ENCODE peak calls at places on chromosomes 13 and 19, in five cellular contexts. R is MM.1S, O is SK-N-SH, I is HCT116, M is OCI-LY7. K is an unnamed sample. For H3K9me2, the result is how much of the 10 kb centered on the place peaks cover.

GRCh38 chr13:33441015-33441414 is 155.5 kb upstream of the STARD13 start:
- DNase-seq in I (peak), M (no peak), O (peak), R (no peak), K (peak)

GRCh38 chr19:55484571-55485438 is at the start of gene NAT14:
- DNase-seq in I (no peak), O (peak), M (peak), R (no peak), K (peak)

GRCh38 chr13:52780092-52780491 is 40.5 kb upstream of the CNMD start:
- DNase-seq in M (peak), I (no peak), O (no peak), R (peak), K (no peak)

GRCh38 chr19:40274585-40275544 is 10.3 kb downstream of the AKT2 start:
- DNase-seq in I (no peak), M (peak), R (no peak), O (no peak), K (peak)

GRCh38 chr19:18274776-18275356 is 614 bp upstream of the IQCN start:
- DNase-seq in M (no peak), R (no peak), I (no peak), O (no peak), K (peak)

GRCh38 chr13:40665754-40666057 is 735 bp downstream of the FOXO1 start:
- DNase-seq in I (no peak), R (peak), M (peak), O (peak), K (no peak)

GRCh38 chr19:3276341-3276799 is 51.9 kb downstream of the CELF5 start:
- DNase-seq in R (no peak), M (peak), O (peak), I (peak), K (peak)

GRCh38 chr19:49807174-49807830 is 5.8 kb downstream of the FUZ start:
- DNase-seq in R (no peak), I (no peak), O (no peak), M (no peak), K (no peak)

GRCh38 chr13:50650478-50650877 is 193.0 kb downstream of the DLEU7 start:
- DNase-seq in O (no peak), M (no peak), I (no peak), R (peak), K (no peak)

GRCh38 chr13:73060251-73061160 is 1.7 kb downstream of the KLF5 start:
- DNase-seq in O (peak), R (no peak), I (no peak), M (no peak), K (peak)

GRCh38 chr13:49498211-49498610 is 2.5 kb downstream of the PHF11 start:
- DNase-seq in O (no peak), I (no peak), M (no peak), R (no peak), K (no peak)

GRCh38 chr19:44925114-44925891 is 10.9 kb downstream of the APOC1 start:
- DNase-seq in R (no peak), O (no peak), I (no peak), M (no peak), K (peak)

GRCh38 chr19:35519291-35519690 is 5.8 kb upstream of the DMKN start:
- DNase-seq in R (no peak), O (no peak), I (no peak), M (no peak), K (peak)

GRCh38 chr13:33490461-33491327 is 205.1 kb upstream of the STARD13 start:
- DNase-seq in R (no peak), I (no peak), M (no peak), O (no peak), K (no peak)

GRCh38 chr13:80979035-80979641 is 638.2 kb upstream of the SPRY2 start:
- DNase-seq in M (peak), O (peak), I (peak), R (peak), K (peak)

GRCh38 chr19:11209892-11210655 is 12.7 kb upstream of the KANK2 start:
- DNase-seq in I (no peak), O (no peak), M (no peak), R (no peak), K (no peak)

GRCh38 chr13:98272549-98272948 is 95.5 kb upstream of the RNF113B start:
- DNase-seq in O (no peak), I (no peak), R (no peak), M (no peak), K (no peak)

GRCh38 chr13:108031859-108032258 is 183.5 kb downstream of the LIG4 start:
- DNase-seq in I (no peak), O (no peak), R (no peak), M (no peak), K (no peak)

GRCh38 chr13:108033800-108034707 is 181.3 kb downstream of the LIG4 start:
- DNase-seq in I (no peak), R (no peak), M (no peak), O (no peak), K (no peak)

GRCh38 chr13:108034909-108035308 is 180.4 kb downstream of the LIG4 start:
- DNase-seq in R (no peak), O (no peak), M (no peak), I (no peak), K (no peak)

GRCh38 chr13:108036411-108036810 is 178.9 kb downstream of the LIG4 start:
- DNase-seq in O (no peak), I (no peak), M (no peak), R (no peak), K (no peak)

GRCh38 chr13:108037348-108037747 is 178.0 kb downstream of the LIG4 start:
- DNase-seq in O (no peak), R (no peak), M (no peak), I (no peak), K (no peak)
- H3K9me2 ChIP-seq in O (under half), R (under half), M (under half), I (under half), K (under half)

DNA sequence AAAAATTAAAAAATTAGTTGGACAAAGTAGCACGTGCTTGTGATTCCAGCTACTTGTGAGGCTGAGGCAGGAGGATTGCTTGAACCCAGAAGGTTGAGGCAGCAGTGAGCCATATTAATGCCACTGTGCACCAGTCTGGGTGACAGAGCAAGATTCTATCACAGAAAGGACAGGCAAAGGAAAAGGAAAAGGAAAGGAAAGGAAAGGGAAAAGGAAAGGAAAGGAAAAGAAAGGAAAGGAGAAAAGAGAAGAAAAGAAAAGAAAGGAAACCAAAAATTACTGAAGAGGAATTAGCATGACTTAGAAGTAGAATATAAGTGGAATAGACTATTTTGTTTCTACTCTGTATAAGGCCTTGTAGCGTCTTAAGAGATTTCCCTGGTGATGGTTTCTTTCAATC is 122.3 kb downstream of the RBM26 start:
- DNase-seq in R (no peak), M (no peak), I (no peak), O (no peak), K (no peak)
- H3K4me2 ChIP-seq in R (no peak), M (no peak), I (no peak), O (no peak), K (no peak)

DNA sequence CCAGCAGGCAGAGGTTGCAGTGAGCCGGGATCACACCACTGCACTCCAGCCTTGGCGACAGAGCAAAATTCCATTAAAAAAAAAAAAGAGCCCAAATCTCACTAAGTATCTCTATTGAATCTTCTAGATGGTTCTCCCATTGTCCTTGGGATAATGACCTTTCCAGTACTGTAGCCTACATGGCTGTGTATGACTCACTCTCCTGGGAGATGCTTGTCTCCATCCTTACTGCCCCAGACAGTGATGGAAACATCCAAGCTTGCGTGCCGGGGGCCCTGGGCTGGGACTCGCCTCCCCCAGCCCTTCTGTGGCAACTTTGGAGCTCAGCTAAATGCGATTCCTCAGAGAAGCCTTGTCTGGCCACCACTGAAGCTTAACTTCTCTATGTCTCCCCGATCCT is 49.7 kb downstream of the NWD1 start:
- DNase-seq in M (no peak), I (no peak), R (no peak), O (no peak), K (no peak)
- TF ChIP-seq EZH2phosphoT487 in M (no peak), I (no peak), R (no peak), O (no peak), K (no peak)

DNA sequence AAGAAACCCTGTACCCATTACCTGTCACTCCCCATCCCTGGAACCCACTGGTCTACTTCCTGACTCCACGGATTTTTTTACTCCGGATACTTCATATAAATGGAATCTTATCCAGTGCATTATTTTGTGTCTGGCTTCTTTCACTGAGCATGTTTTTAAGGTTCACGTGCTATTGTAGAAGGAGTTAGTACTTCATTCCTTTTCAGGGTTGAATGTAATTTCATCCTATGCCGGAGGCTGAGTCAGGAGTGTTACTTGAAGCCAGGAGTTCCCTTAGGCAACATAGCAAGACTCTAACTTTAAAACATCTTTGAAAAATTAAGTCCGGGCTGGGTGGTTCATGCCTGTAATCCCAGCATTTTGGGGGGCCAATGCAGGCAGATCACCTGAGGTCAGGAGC is 17.9 kb upstream of the ELAVL1 start:
- DNase-seq in M (no peak), O (no peak), I (no peak), R (no peak), K (no peak)
- H3K9me2 ChIP-seq in M (under half), O (under half), I (under half), R (under half), K (under half)

GRCh38 chr13:26186995-26187394 is 35.1 kb downstream of the RNF6 start:
- DNase-seq in O (peak), M (no peak), R (no peak), I (no peak), K (no peak)

GRCh38 chr13:26186141-26186870 is 35.8 kb downstream of the RNF6 start:
- DNase-seq in R (peak), I (peak), O (peak), M (peak), K (peak)

GRCh38 chr13:26184791-26185250 is 37.3 kb downstream of the RNF6 start:
- DNase-seq in M (peak), R (peak), I (peak), O (peak), K (peak)

GRCh38 chr13:26183416-26183815 is 38.7 kb downstream of the RNF6 start:
- DNase-seq in R (no peak), M (peak), O (no peak), I (no peak), K (no peak)

GRCh38 chr13:26185720-26186119 is 36.4 kb downstream of the RNF6 start:
- DNase-seq in M (no peak), R (no peak), O (no peak), I (no peak), K (peak)
- H3K4me2 ChIP-seq in M (peak), R (peak), O (peak), I (peak), K (peak)

GRCh38 chr13:75316427-75316826 is 165.5 kb downstream of the TBC1D4 start:
- DNase-seq in I (no peak), O (no peak), R (no peak), M (no peak), K (no peak)

GRCh38 chr13:75318138-75318833 is 163.7 kb downstream of the TBC1D4 start:
- DNase-seq in O (no peak), M (no peak), R (no peak), I (no peak), K (no peak)

GRCh38 chr13:75308222-75308621 is 173.7 kb downstream of the TBC1D4 start:
- DNase-seq in R (no peak), M (no peak), I (no peak), O (no peak), K (no peak)

GRCh38 chr13:75310005-75310580 is 171.9 kb downstream of the TBC1D4 start:
- DNase-seq in M (no peak), R (no peak), I (no peak), O (no peak), K (no peak)

DNA sequence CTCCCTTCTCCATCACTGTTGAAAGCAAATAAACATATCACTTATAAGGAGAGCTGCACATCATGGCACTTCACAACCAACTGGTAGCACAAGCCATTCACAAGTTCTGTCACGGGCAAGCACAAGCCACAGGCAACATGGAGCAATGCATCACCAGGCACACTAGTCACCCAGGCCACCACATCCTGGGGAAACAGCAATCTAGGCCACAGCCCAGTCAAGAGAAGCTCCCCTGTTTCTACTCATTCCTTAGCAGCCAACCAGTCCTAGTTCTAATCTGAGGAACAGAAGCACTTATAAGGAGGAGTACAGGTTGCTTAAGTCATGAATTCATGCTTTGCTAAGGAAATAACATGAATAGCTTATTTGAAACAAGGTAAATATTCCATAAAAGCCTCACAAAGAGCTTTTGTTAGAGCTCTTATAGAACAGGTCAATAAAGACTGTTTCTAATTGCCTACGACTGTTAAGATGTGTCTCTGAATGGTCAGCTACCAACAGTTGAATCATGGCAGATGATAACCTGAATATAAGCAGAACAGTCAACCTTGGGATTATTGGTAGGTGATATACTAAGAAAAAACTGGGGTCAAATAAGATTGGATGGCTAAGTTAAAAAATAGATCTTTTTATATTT is 169.0 kb downstream of the TBC1D4 start:
- DNase-seq in I (no peak), M (no peak), O (no peak), R (no peak), K (no peak)
- TF ChIP-seq EZH2phosphoT487 in I (no peak), M (no peak), O (no peak), R (no peak), K (no peak)

DNA sequence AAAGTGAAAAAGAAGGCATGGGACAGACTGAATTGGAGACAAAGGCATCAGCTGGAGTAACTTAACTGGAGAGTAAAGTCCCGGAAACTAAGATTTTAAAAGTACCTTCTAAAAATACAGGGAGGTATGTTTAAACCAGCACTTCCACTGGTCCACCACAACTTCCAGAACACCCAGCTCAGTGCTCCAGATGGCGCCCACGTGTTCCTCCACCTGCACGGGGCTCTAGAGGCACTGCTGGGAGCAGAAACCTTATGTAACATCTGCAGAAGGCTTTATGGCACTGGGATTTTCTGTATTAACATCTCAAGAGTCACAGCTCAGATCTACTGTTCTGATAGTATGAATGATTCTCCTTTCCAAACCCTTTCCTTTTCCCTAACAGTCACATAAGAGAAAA is 252.1 kb downstream of the DCLK1 start:
- DNase-seq in I (no peak), R (peak), M (no peak), O (no peak), K (no peak)
- H3K9me2 ChIP-seq in I (under half), R (under half), M (under half), O (under half), K (under half)

DNA sequence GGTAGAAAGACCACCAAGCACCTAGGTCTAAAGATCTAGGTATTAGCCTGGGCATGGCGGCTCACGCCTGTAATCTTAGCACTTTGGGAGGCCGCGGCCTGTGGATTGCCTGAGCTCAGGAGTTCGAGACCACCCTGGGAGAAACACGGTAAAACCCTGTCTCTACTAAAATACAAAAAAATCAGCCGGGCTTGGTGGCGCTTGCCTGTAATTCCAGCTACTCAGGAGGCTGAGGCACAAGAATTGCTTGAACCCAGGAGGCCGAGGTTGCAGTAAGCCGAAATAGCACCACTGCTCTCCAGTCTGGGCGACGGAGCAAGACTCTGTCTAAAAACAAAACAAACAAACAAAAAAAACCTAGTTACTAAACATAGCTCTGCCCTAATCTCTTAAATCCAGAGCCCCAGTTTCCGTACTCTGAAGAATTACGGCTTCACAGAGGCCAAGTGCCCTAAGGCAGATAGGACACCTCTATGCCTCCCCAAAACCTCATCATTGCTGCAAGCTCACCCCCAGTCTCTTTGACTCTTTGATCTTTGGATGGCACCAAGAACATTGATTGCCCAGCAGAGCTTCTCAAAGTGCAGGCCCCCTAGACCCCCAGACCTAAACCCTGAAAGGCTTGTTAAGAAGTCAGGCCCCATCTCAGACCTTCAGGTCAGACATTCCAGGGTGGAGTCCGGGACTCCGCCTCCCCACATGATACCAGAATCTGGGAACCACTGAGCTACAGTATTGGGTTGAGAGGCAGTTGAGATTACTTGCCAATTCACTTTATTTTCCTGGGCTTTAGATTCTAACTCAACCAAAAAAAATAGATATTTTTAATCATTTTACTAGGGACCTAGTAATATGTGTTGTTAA is 2.8 kb downstream of the COL4A2 start:
- DNase-seq in R (no peak), O (no peak), I (no peak), M (no peak), K (no peak)
- H3K4me2 ChIP-seq in R (no peak), O (peak), I (no peak), M (no peak), K (peak)

GRCh38 chr19:47511681-47512080 is 3.2 kb downstream of the NAPA start:
- DNase-seq in O (no peak), M (no peak), R (no peak), I (no peak), K (no peak)
- TF ChIP-seq EZH2phosphoT487 in O (no peak), M (no peak), R (no peak), I (no peak), K (no peak)

K was measured in hepatocyte.